ENCODE peak calls at places on chromosomes 7 and 10, in ten cellular contexts. One of them, this sample, is unnamed.
A peak's percentile ranks its signal among the peaks of the same experiment; 100 is the strongest.

GRCh38 chr10:133159950-133160812 is at the start of gene KNDC1:
- DNase-seq in AG10803: peak; percentile 11
- DNase-seq in MM.1S: no peak
- DNase-seq in type B pancreatic cell: peak; percentile 70
- DNase-seq in testis: no peak
- DNase-seq in fibroblast of pulmonary artery: peak; percentile 23
- DNase-seq in IMR-90: peak; percentile 17
- DNase-seq in fibroblast of villous mesenchyme: peak; percentile 22
- DNase-seq in CD8-positive, alpha-beta T cell: no peak
- DNase-seq in PC-3: no peak
- DNase-seq in this sample: no peak

GRCh38 chr7:70132802-70133201 is 534.5 kb downstream of the AUTS2 start:
- DNase-seq in type B pancreatic cell: no peak
- DNase-seq in fibroblast of villous mesenchyme: no peak
- DNase-seq in PC-3: no peak
- DNase-seq in fibroblast of pulmonary artery: no peak
- DNase-seq in testis: no peak
- DNase-seq in IMR-90: no peak
- DNase-seq in MM.1S: no peak
- DNase-seq in AG10803: no peak
- DNase-seq in CD8-positive, alpha-beta T cell: no peak
- DNase-seq in this sample: peak; percentile 16

GRCh38 chr7:94043299-94043698 is 39.1 kb upstream of the BET1 start:
- DNase-seq in IMR-90: peak; percentile 69
- DNase-seq in PC-3: peak; percentile 82
- DNase-seq in AG10803: peak; percentile 72
- DNase-seq in testis: no peak
- DNase-seq in fibroblast of villous mesenchyme: peak; percentile 58
- DNase-seq in type B pancreatic cell: no peak
- DNase-seq in MM.1S: no peak
- DNase-seq in fibroblast of pulmonary artery: peak; percentile 74
- DNase-seq in CD8-positive, alpha-beta T cell: no peak
- DNase-seq in this sample: no peak

GRCh38 chr7:132115758-132116157 is 460.5 kb downstream of the PLXNA4 start:
- DNase-seq in CD8-positive, alpha-beta T cell: no peak
- DNase-seq in testis: no peak
- DNase-seq in fibroblast of pulmonary artery: no peak
- DNase-seq in fibroblast of villous mesenchyme: no peak
- DNase-seq in MM.1S: no peak
- DNase-seq in type B pancreatic cell: no peak
- DNase-seq in IMR-90: no peak
- DNase-seq in AG10803: no peak
- DNase-seq in PC-3: peak; percentile 1
- DNase-seq in this sample: no peak

GRCh38 chr10:29859521-29860130 is 199.8 kb downstream of the JCAD start:
- DNase-seq in fibroblast of pulmonary artery: no peak
- DNase-seq in testis: no peak
- DNase-seq in PC-3: peak; percentile 81
- DNase-seq in MM.1S: no peak
- DNase-seq in CD8-positive, alpha-beta T cell: no peak
- DNase-seq in AG10803: peak; percentile 66
- DNase-seq in type B pancreatic cell: no peak
- DNase-seq in IMR-90: peak; percentile 21
- DNase-seq in fibroblast of villous mesenchyme: no peak
- DNase-seq in this sample: no peak

GRCh38 chr10:60394444-60394843 is 4.8 kb upstream of the ANK3 start:
- DNase-seq in MM.1S: no peak
- DNase-seq in PC-3: no peak
- DNase-seq in type B pancreatic cell: no peak
- DNase-seq in testis: no peak
- DNase-seq in fibroblast of pulmonary artery: no peak
- DNase-seq in AG10803: no peak
- DNase-seq in fibroblast of villous mesenchyme: no peak
- DNase-seq in CD8-positive, alpha-beta T cell: no peak
- DNase-seq in IMR-90: no peak
- DNase-seq in this sample: peak; percentile 53

GRCh38 chr7:41788556-41788955 is 85.7 kb upstream of the INHBA start:
- DNase-seq in type B pancreatic cell: no peak
- DNase-seq in PC-3: peak; percentile 3
- DNase-seq in testis: no peak
- DNase-seq in MM.1S: no peak
- DNase-seq in IMR-90: no peak
- DNase-seq in AG10803: no peak
- DNase-seq in fibroblast of villous mesenchyme: no peak
- DNase-seq in fibroblast of pulmonary artery: no peak
- DNase-seq in CD8-positive, alpha-beta T cell: no peak
- DNase-seq in this sample: no peak

GRCh38 chr7:135537453-135537852 is 20.3 kb upstream of the NUP205 start:
- DNase-seq in testis: no peak
- DNase-seq in CD8-positive, alpha-beta T cell: no peak
- DNase-seq in PC-3: no peak
- DNase-seq in MM.1S: no peak
- DNase-seq in type B pancreatic cell: no peak
- DNase-seq in fibroblast of pulmonary artery: no peak
- DNase-seq in fibroblast of villous mesenchyme: no peak
- DNase-seq in AG10803: no peak
- DNase-seq in IMR-90: no peak
- DNase-seq in this sample: no peak

GRCh38 chr7:15643000-15643705 is 43.3 kb downstream of the MEOX2 start:
- DNase-seq in AG10803: no peak
- DNase-seq in fibroblast of pulmonary artery: no peak
- DNase-seq in type B pancreatic cell: no peak
- DNase-seq in IMR-90: no peak
- DNase-seq in fibroblast of villous mesenchyme: no peak
- DNase-seq in MM.1S: no peak
- DNase-seq in PC-3: peak; percentile 6
- DNase-seq in CD8-positive, alpha-beta T cell: no peak
- DNase-seq in testis: no peak
- DNase-seq in this sample: no peak

GRCh38 chr7:1558181-1558811 is 2.3 kb upstream of the TMEM184A start:
- DNase-seq in MM.1S: no peak
- DNase-seq in type B pancreatic cell: peak; percentile 68
- DNase-seq in IMR-90: no peak
- DNase-seq in fibroblast of villous mesenchyme: peak; percentile 42
- DNase-seq in fibroblast of pulmonary artery: no peak
- DNase-seq in AG10803: no peak
- DNase-seq in PC-3: no peak
- DNase-seq in testis: no peak
- DNase-seq in CD8-positive, alpha-beta T cell: no peak
- DNase-seq in this sample: no peak
- TF ChIP-seq CTCF in MM.1S: no peak
- TF ChIP-seq CTCF in type B pancreatic cell: peak; percentile 22
- TF ChIP-seq CTCF in IMR-90: no peak
- TF ChIP-seq CTCF in fibroblast of villous mesenchyme: peak; percentile 43
- TF ChIP-seq CTCF in fibroblast of pulmonary artery: peak; percentile 18
- TF ChIP-seq CTCF in AG10803: peak; percentile 12
- TF ChIP-seq CTCF in PC-3: peak; percentile 47
- TF ChIP-seq CTCF in testis: no peak
- TF ChIP-seq CTCF in CD8-positive, alpha-beta T cell: no peak
- TF ChIP-seq CTCF in this sample: no peak

GRCh38 chr7:72336887-72337821 is 75.0 kb downstream of the CALN1 start:
- DNase-seq in PC-3: no peak
- DNase-seq in fibroblast of villous mesenchyme: no peak
- DNase-seq in type B pancreatic cell: no peak
- DNase-seq in AG10803: no peak
- DNase-seq in fibroblast of pulmonary artery: no peak
- DNase-seq in MM.1S: no peak
- DNase-seq in IMR-90: no peak
- DNase-seq in testis: no peak
- DNase-seq in CD8-positive, alpha-beta T cell: no peak
- DNase-seq in this sample: no peak

GRCh38 chr7:72334733-72335132 is 77.4 kb downstream of the CALN1 start:
- DNase-seq in PC-3: no peak
- DNase-seq in CD8-positive, alpha-beta T cell: no peak
- DNase-seq in AG10803: no peak
- DNase-seq in fibroblast of pulmonary artery: no peak
- DNase-seq in type B pancreatic cell: peak; percentile 36
- DNase-seq in fibroblast of villous mesenchyme: no peak
- DNase-seq in testis: no peak
- DNase-seq in MM.1S: no peak
- DNase-seq in IMR-90: no peak
- DNase-seq in this sample: no peak

GRCh38 chr7:72334066-72334465 is 78.1 kb downstream of the CALN1 start:
- DNase-seq in fibroblast of villous mesenchyme: no peak
- DNase-seq in MM.1S: no peak
- DNase-seq in type B pancreatic cell: peak; percentile 15
- DNase-seq in AG10803: no peak
- DNase-seq in CD8-positive, alpha-beta T cell: no peak
- DNase-seq in PC-3: no peak
- DNase-seq in IMR-90: no peak
- DNase-seq in testis: no peak
- DNase-seq in fibroblast of pulmonary artery: no peak
- DNase-seq in this sample: no peak

GRCh38 chr7:72336382-72336886 is 75.7 kb downstream of the CALN1 start:
- DNase-seq in CD8-positive, alpha-beta T cell: no peak
- DNase-seq in testis: no peak
- DNase-seq in AG10803: no peak
- DNase-seq in PC-3: no peak
- DNase-seq in fibroblast of pulmonary artery: no peak
- DNase-seq in IMR-90: no peak
- DNase-seq in fibroblast of villous mesenchyme: no peak
- DNase-seq in type B pancreatic cell: no peak
- DNase-seq in MM.1S: no peak
- DNase-seq in this sample: peak; percentile 48

GRCh38 chr7:72335561-72336381 is 76.4 kb downstream of the CALN1 start:
- DNase-seq in testis: no peak
- DNase-seq in PC-3: no peak
- DNase-seq in MM.1S: no peak
- DNase-seq in CD8-positive, alpha-beta T cell: no peak
- DNase-seq in fibroblast of villous mesenchyme: no peak
- DNase-seq in fibroblast of pulmonary artery: no peak
- DNase-seq in type B pancreatic cell: no peak
- DNase-seq in AG10803: no peak
- DNase-seq in IMR-90: no peak
- DNase-seq in this sample: peak; percentile 48
- TF ChIP-seq CTCF in testis: no peak
- TF ChIP-seq CTCF in PC-3: no peak
- TF ChIP-seq CTCF in MM.1S: no peak
- TF ChIP-seq CTCF in CD8-positive, alpha-beta T cell: no peak
- TF ChIP-seq CTCF in fibroblast of villous mesenchyme: no peak
- TF ChIP-seq CTCF in fibroblast of pulmonary artery: no peak
- TF ChIP-seq CTCF in type B pancreatic cell: no peak
- TF ChIP-seq CTCF in AG10803: no peak
- TF ChIP-seq CTCF in IMR-90: no peak
- TF ChIP-seq CTCF in this sample: no peak

DNA sequence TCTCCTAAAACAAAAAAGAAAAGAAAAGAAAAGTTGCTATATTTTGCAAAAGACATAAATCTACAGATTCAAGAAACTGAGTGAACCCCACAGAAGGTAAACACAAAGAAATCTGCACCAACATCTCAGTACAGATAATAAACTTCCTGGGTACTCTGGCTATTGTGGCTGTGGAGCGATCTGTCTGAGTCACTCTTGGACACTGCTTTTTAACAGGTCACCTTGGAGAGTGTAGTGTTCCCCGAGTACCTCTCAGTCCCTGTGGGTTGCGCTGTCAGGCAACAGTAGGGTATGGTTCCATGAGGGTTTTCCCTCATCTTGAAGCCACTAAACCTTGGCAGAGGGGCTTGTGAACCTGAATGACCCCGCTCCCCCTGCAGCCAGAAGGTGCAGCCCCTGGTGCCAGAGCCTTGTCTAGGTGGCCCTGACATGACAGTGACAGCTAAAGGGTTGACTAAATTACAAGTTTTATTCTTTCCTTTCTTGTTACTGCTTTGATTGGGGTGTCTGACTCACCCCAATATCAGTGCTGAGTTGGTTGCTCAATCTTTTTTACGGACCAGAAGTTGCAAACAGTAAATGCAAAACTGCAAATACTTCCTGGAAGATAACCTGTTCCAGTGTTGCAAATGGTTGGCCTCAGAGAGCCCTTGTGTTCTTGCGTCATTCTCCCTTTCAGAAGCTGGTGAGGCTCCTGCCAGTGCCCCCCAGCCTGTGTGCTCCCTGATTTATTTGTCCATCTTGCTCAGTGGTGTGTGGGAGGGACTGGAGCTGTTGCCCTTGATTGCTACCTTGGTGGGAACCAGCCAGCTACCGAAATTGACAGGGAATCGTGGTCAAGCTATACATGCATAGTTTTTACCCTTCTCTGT is 30.6 kb downstream of the POR start:
- DNase-seq in AG10803: peak; percentile 37
- DNase-seq in PC-3: peak; percentile 46
- DNase-seq in IMR-90: peak; percentile 35
- DNase-seq in CD8-positive, alpha-beta T cell: no peak
- DNase-seq in fibroblast of pulmonary artery: peak; percentile 93
- DNase-seq in type B pancreatic cell: no peak
- DNase-seq in testis: no peak
- DNase-seq in MM.1S: no peak
- DNase-seq in fibroblast of villous mesenchyme: peak; percentile 94
- DNase-seq in this sample: no peak
- TF ChIP-seq CTCF in AG10803: no peak
- TF ChIP-seq CTCF in PC-3: no peak
- TF ChIP-seq CTCF in IMR-90: no peak
- TF ChIP-seq CTCF in CD8-positive, alpha-beta T cell: no peak
- TF ChIP-seq CTCF in fibroblast of pulmonary artery: peak; percentile 5
- TF ChIP-seq CTCF in type B pancreatic cell: no peak
- TF ChIP-seq CTCF in testis: no peak
- TF ChIP-seq CTCF in MM.1S: no peak
- TF ChIP-seq CTCF in fibroblast of villous mesenchyme: peak; percentile 13
- TF ChIP-seq CTCF in this sample: no peak

GRCh38 chr10:120943542-120943941 is 92.4 kb downstream of the WDR11 start:
- DNase-seq in PC-3: no peak
- DNase-seq in fibroblast of villous mesenchyme: no peak
- DNase-seq in AG10803: no peak
- DNase-seq in fibroblast of pulmonary artery: no peak
- DNase-seq in CD8-positive, alpha-beta T cell: no peak
- DNase-seq in IMR-90: no peak
- DNase-seq in MM.1S: no peak
- DNase-seq in type B pancreatic cell: no peak
- DNase-seq in testis: no peak
- DNase-seq in this sample: no peak
- TF ChIP-seq CTCF in PC-3: no peak
- TF ChIP-seq CTCF in fibroblast of villous mesenchyme: no peak
- TF ChIP-seq CTCF in AG10803: no peak
- TF ChIP-seq CTCF in fibroblast of pulmonary artery: no peak
- TF ChIP-seq CTCF in CD8-positive, alpha-beta T cell: no peak
- TF ChIP-seq CTCF in IMR-90: no peak
- TF ChIP-seq CTCF in MM.1S: no peak
- TF ChIP-seq CTCF in type B pancreatic cell: no peak
- TF ChIP-seq CTCF in testis: no peak
- TF ChIP-seq CTCF in this sample: no peak

GRCh38 chr7:31938650-31939049 is 131.6 kb downstream of the PDE1C start:
- DNase-seq in CD8-positive, alpha-beta T cell: no peak
- DNase-seq in type B pancreatic cell: no peak
- DNase-seq in MM.1S: no peak
- DNase-seq in IMR-90: peak; percentile 45
- DNase-seq in AG10803: peak; percentile 44
- DNase-seq in fibroblast of pulmonary artery: no peak
- DNase-seq in testis: no peak
- DNase-seq in fibroblast of villous mesenchyme: no peak
- DNase-seq in PC-3: peak; percentile 85
- DNase-seq in this sample: no peak
- TF ChIP-seq CTCF in CD8-positive, alpha-beta T cell: no peak
- TF ChIP-seq CTCF in type B pancreatic cell: peak; percentile 57
- TF ChIP-seq CTCF in MM.1S: no peak
- TF ChIP-seq CTCF in IMR-90: peak; percentile 26
- TF ChIP-seq CTCF in AG10803: peak; percentile 37
- TF ChIP-seq CTCF in fibroblast of pulmonary artery: peak; percentile 20
- TF ChIP-seq CTCF in testis: no peak
- TF ChIP-seq CTCF in fibroblast of villous mesenchyme: no peak
- TF ChIP-seq CTCF in PC-3: peak; percentile 49
- TF ChIP-seq CTCF in this sample: no peak

GRCh38 chr7:121563177-121563576 is 167.1 kb upstream of the FAM3C start:
- DNase-seq in fibroblast of pulmonary artery: no peak
- DNase-seq in CD8-positive, alpha-beta T cell: no peak
- DNase-seq in fibroblast of villous mesenchyme: no peak
- DNase-seq in type B pancreatic cell: no peak
- DNase-seq in IMR-90: no peak
- DNase-seq in MM.1S: no peak
- DNase-seq in PC-3: peak; percentile 49
- DNase-seq in testis: no peak
- DNase-seq in AG10803: no peak
- DNase-seq in this sample: no peak
- TF ChIP-seq CTCF in fibroblast of pulmonary artery: peak; percentile 45
- TF ChIP-seq CTCF in CD8-positive, alpha-beta T cell: no peak
- TF ChIP-seq CTCF in fibroblast of villous mesenchyme: peak; percentile 33
- TF ChIP-seq CTCF in type B pancreatic cell: peak; percentile 61
- TF ChIP-seq CTCF in IMR-90: peak; percentile 9
- TF ChIP-seq CTCF in MM.1S: peak; percentile 24
- TF ChIP-seq CTCF in PC-3: peak; percentile 48
- TF ChIP-seq CTCF in testis: no peak
- TF ChIP-seq CTCF in AG10803: peak; percentile 40
- TF ChIP-seq CTCF in this sample: no peak

This sample was measured in dorsolateral prefrontal cortex.